ENCODE peak calls at places on chromosomes 13 and 19, in ten cellular contexts. G, Z, H, O, C, M, J, Y, N and S are unnamed samples. For H3K36me3 and H3K4me1, the result is how much of the 10 kb centered on the place peaks cover.

GRCh38 chr19:52923782-52924593 is 760 bp upstream of the ZNF888 start:
- DNase-seq in G (peak), Z (peak), H (peak), O (peak), C (peak), M (no peak), J (peak), Y (peak), N (no peak), S (peak)

GRCh38 chr19:47697863-47698609 is 15.2 kb upstream of the EHD2 start:
- DNase-seq in G (peak), Z (peak), H (peak), O (peak), C (peak), M (peak), J (peak), Y (peak), N (peak), S (peak)

GRCh38 chr19:16073481-16073880 is 2.8 kb upstream of the TPM4 start:
- DNase-seq in G (no peak), Z (no peak), H (no peak), O (no peak), C (no peak), M (no peak), J (no peak), Y (no peak), N (no peak), S (no peak)

GRCh38 chr13:106103779-106104178 is 431.7 kb downstream of the EFNB2 start:
- DNase-seq in G (no peak), Z (no peak), H (peak), O (no peak), C (no peak), M (no peak), J (no peak), Y (no peak), N (no peak), S (no peak)

GRCh38 chr13:81539643-81540150 is 1198.8 kb upstream of the SPRY2 start:
- DNase-seq in G (no peak), Z (no peak), H (no peak), O (peak), C (no peak), M (no peak), J (no peak), Y (no peak), N (no peak), S (no peak)

GRCh38 chr19:35975608-35976214 is 19.3 kb upstream of the SDHAF1 start:
- DNase-seq in G (no peak), Z (no peak), H (peak), O (peak), C (no peak), M (peak), J (no peak), Y (no peak), N (no peak), S (peak)

GRCh38 chr13:98422046-98422445 is 154.9 kb downstream of the STK24 start:
- DNase-seq in G (no peak), Z (no peak), H (no peak), O (no peak), C (no peak), M (no peak), J (peak), Y (no peak), N (no peak), S (no peak)

GRCh38 chr19:1884291-1884718 is 991 bp downstream of the ABHD17A start:
- DNase-seq in G (no peak), Z (no peak), H (no peak), O (no peak), C (no peak), M (no peak), J (no peak), Y (no peak), N (peak), S (no peak)

GRCh38 chr19:56856822-56857221 is 16.3 kb upstream of the PEG3 start:
- DNase-seq in G (no peak), Z (no peak), H (no peak), O (no peak), C (no peak), M (no peak), J (no peak), Y (no peak), N (no peak), S (no peak)

GRCh38 chr19:35673121-35673804 is 6.9 kb downstream of the UPK1A start:
- DNase-seq in G (no peak), Z (no peak), H (peak), O (peak), C (peak), M (peak), J (peak), Y (peak), N (peak), S (peak)

GRCh38 chr13:59643906-59644626 is 519.7 kb downstream of the DIAPH3 start:
- DNase-seq in G (no peak), Z (no peak), H (no peak), O (peak), C (no peak), M (no peak), J (no peak), Y (no peak), N (no peak), S (no peak)

GRCh38 chr13:43661321-43661720 is 125.5 kb downstream of the ENOX1 start:
- DNase-seq in G (no peak), Z (no peak), H (no peak), O (no peak), C (no peak), M (no peak), J (no peak), Y (no peak), N (no peak), S (no peak)

GRCh38 chr13:101416181-101417042 is at the start of gene NALCN:
- DNase-seq in G (no peak), Z (no peak), H (peak), O (peak), C (peak), M (no peak), J (peak), Y (peak), N (no peak), S (peak)

GRCh38 chr19:41796362-41796761 is at the start of gene CEACAM3:
- DNase-seq in G (no peak), Z (no peak), H (no peak), O (no peak), C (no peak), M (no peak), J (no peak), Y (no peak), N (no peak), S (no peak)

GRCh38 chr19:6616011-6616410 is 25.1 kb upstream of the CD70 start:
- DNase-seq in G (no peak), Z (no peak), H (peak), O (no peak), C (no peak), M (no peak), J (no peak), Y (no peak), N (no peak), S (no peak)

GRCh38 chr19:35885909-35886308 is 14.4 kb downstream of the NFKBID start:
- DNase-seq in G (no peak), Z (no peak), H (no peak), O (no peak), C (no peak), M (no peak), J (no peak), Y (no peak), N (no peak), S (no peak)

GRCh38 chr19:5935473-5936307 is 21.6 kb downstream of the CAPS start:
- DNase-seq in G (no peak), Z (no peak), H (no peak), O (no peak), C (no peak), M (peak), J (no peak), Y (no peak), N (no peak), S (no peak)

GRCh38 chr19:41111296-41111695 is 2.9 kb upstream of the CYP2F1 start:
- DNase-seq in G (no peak), Z (no peak), H (no peak), O (no peak), C (no peak), M (no peak), J (no peak), Y (no peak), N (no peak), S (no peak)

GRCh38 chr19:28578786-28579505 is 634.0 kb downstream of the UQCRFS1 start:
- DNase-seq in G (no peak), Z (no peak), H (no peak), O (no peak), C (no peak), M (no peak), J (no peak), Y (no peak), N (no peak), S (no peak)

GRCh38 chr19:29666634-29667389 is 1.6 kb downstream of the PLEKHF1 start:
- DNase-seq in G (peak), Z (peak), H (peak), O (peak), C (peak), M (peak), J (peak), Y (peak), N (no peak), S (no peak)

GRCh38 chr19:940591-941291 is 14.9 kb downstream of the ARID3A start:
- DNase-seq in G (peak), Z (no peak), H (peak), O (no peak), C (peak), M (peak), J (peak), Y (peak), N (peak), S (peak)

GRCh38 chr19:6735181-6735891 is 2.0 kb downstream of the GPR108 start:
- DNase-seq in G (no peak), Z (no peak), H (no peak), O (no peak), C (no peak), M (no peak), J (no peak), Y (no peak), N (no peak), S (no peak)

GRCh38 chr19:6753178-6754031 is 13.8 kb downstream of the SH2D3A start:
- DNase-seq in G (peak), Z (peak), H (peak), O (peak), C (peak), M (peak), J (peak), Y (peak), N (peak), S (no peak)

GRCh38 chr13:98648676-98649075 is 71.8 kb upstream of the STK24 start:
- DNase-seq in G (no peak), Z (no peak), H (no peak), O (no peak), C (no peak), M (no peak), J (peak), Y (no peak), N (no peak), S (peak)

GRCh38 chr19:3189702-3190469 is 4.2 kb downstream of the NCLN start:
- DNase-seq in G (no peak), Z (no peak), H (no peak), O (peak), C (no peak), M (no peak), J (peak), Y (no peak), N (no peak), S (peak)

GRCh38 chr19:3186377-3186688 is 603 bp downstream of the NCLN start:
- DNase-seq in G (no peak), Z (no peak), H (no peak), O (peak), C (no peak), M (no peak), J (peak), Y (no peak), N (no peak), S (no peak)

GRCh38 chr19:3186891-3187661 is 1.3 kb downstream of the NCLN start:
- DNase-seq in G (no peak), Z (no peak), H (no peak), O (no peak), C (no peak), M (no peak), J (no peak), Y (no peak), N (no peak), S (no peak)

GRCh38 chr19:3188627-3189596 is 3.2 kb downstream of the NCLN start:
- DNase-seq in G (no peak), Z (no peak), H (no peak), O (no peak), C (no peak), M (no peak), J (no peak), Y (no peak), N (no peak), S (no peak)

GRCh38 chr19:3187662-3188511 is 2.2 kb downstream of the NCLN start:
- DNase-seq in G (no peak), Z (no peak), H (no peak), O (no peak), C (no peak), M (no peak), J (no peak), Y (no peak), N (no peak), S (no peak)
- H3K4me3 ChIP-seq in G (no peak), Z (no peak), H (no peak), O (no peak), C (peak), M (no peak), J (no peak), Y (no peak), N (no peak), S (no peak)

GRCh38 chr13:33109801-33110200 is 93.6 kb downstream of the KL start:
- DNase-seq in G (no peak), Z (no peak), H (no peak), O (peak), C (no peak), M (no peak), J (no peak), Y (no peak), N (no peak), S (no peak)
- H3K36me3 ChIP-seq in G (under half), Z (under half), H (under half), O (under half), C (under half), M (half or more), J (under half), Y (under half), N (under half), S (half or more)

DNA sequence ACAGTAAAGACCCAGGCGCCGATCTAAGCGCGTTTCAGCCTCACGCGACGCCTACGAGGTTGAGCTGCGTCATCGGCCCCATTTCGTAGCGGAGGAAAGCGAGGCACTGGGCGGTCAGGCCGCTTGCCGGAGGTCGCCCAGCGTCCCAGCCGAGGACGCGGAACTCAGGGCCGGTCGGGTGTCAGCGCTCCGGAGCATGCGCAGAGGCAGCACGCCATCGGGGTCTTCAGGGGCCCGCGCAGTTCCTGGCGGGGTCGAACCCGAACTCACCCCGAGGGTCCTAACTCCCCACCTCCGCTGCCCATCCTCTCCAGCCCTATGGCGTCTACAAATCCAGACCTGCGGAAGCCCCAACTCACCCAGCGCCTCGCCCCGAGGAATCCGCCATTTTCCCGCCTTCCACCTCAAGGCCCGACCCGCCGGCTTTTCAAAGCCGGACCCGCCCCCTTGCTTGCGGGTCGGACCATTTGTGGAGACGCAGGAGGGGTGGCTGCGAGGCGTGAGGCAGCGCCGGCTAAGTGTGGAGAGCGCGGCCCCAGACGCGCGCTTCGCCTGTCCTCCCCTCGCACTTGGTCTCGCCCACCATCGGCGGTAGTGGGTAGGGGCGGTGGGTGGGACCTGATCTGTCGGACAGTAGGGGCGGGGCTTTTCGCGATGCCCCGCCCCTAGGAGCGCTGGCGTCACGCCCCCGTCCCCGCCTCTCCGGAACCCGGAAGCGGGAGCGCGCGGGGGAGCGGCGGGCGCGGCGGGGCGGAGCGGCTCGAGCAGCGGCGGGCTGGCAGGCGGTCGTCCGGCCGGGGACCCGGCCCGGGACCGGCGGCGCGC is at the start of the genes HAUS8 and MYO9B:
- DNase-seq in G (peak), Z (peak), H (peak), O (peak), C (peak), M (peak), J (peak), Y (peak), N (peak), S (peak)
- H3K4me1 ChIP-seq in G (half or more), Z (under half), H (under half), O (under half), C (half or more), M (under half), J (under half), Y (under half), N (under half), S (under half)

DNA sequence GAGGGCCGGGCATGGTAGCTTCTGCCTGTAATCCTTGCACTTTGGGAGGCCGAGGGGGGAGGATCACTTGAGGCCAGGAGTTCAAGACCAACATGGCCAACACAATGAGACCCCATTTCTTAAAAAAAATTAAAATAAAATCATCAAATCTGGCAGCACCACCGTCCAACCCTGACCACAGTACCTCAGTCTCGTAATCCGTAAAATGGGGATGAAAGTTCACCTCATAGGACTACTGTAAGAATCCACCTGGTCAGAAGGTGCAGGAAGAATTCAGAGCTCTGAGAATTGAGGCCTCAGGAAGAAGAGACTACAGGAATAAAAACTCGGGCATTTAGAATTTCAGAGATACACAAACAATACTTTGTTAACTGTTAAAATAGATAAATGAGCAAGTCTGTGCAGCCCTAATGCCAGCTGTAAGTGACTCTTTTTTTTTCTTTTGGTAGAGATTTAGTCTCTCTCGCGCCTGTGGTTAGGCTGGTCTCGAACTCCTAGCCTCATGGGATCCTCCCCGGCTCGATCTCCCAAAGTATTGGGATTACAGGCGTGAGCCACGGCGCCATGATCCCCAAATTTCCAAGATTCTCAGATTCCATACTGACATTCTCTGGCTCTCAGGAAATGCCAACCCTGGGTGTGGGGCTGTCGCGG is 2.9 kb downstream of the PPP1R13L start:
- DNase-seq in G (no peak), Z (no peak), H (no peak), O (no peak), C (no peak), M (no peak), J (no peak), Y (no peak), N (no peak), S (no peak)
- H3K4me3 ChIP-seq in G (no peak), Z (no peak), H (no peak), O (peak), C (peak), M (no peak), J (no peak), Y (no peak), N (no peak), S (no peak)